ENCODE peak calls at places on chromosomes 7 and 10, in nine cellular contexts. Y, J, D, R, A, T, Q, H and V are unnamed samples.

GRCh38 chr10:3770611-3771110 is 14.3 kb downstream of the KLF6 start:
- DNase-seq in Y (no peak), J (no peak), D (no peak), R (no peak), A (no peak), T (no peak), Q (no peak), H (no peak), V (no peak)

GRCh38 chr7:134315679-134316538 is 821 bp downstream of the SLC35B4 start:
- DNase-seq in Y (peak; percentile 6), J (no peak), D (no peak), R (no peak), A (no peak), T (no peak), Q (no peak), H (no peak), V (peak; percentile 38)

GRCh38 chr10:131569851-131570715 is 258.6 kb upstream of the TCERG1L start:
- DNase-seq in Y (no peak), J (peak; percentile 34), D (no peak), R (no peak), A (no peak), T (no peak), Q (no peak), H (no peak), V (no peak)

GRCh38 chr10:72567884-72568283 is 58.0 kb downstream of the MICU1 start:
- DNase-seq in Y (no peak), J (no peak), D (no peak), R (no peak), A (no peak), T (peak; percentile 41), Q (no peak), H (peak; percentile 55), V (peak; percentile 43)

GRCh38 chr7:139694389-139694676 is 83.5 kb downstream of the HIPK2 start:
- DNase-seq in Y (no peak), J (no peak), D (no peak), R (no peak), A (no peak), T (no peak), Q (no peak), H (no peak), V (no peak)

GRCh38 chr10:33661580-33662269 is 327.3 kb upstream of the NRP1 start:
- DNase-seq in Y (peak; percentile 90), J (no peak), D (peak; percentile 74), R (peak; percentile 92), A (no peak), T (no peak), Q (no peak), H (peak; percentile 98), V (no peak)

GRCh38 chr7:90540406-90540805 is 55.7 kb upstream of the CDK14 start:
- DNase-seq in Y (no peak), J (no peak), D (no peak), R (no peak), A (no peak), T (no peak), Q (no peak), H (no peak), V (no peak)

GRCh38 chr10:28730031-28730778 is 52.9 kb downstream of the BAMBI start:
- DNase-seq in Y (no peak), J (no peak), D (no peak), R (no peak), A (no peak), T (no peak), Q (no peak), H (no peak), V (peak; percentile 43)

GRCh38 chr7:66047426-66047825 is 28.2 kb upstream of the ASL start:
- DNase-seq in Y (peak; percentile 80), J (no peak), D (no peak), R (peak; percentile 81), A (no peak), T (no peak), Q (no peak), H (no peak), V (peak; percentile 97)

GRCh38 chr10:49187950-49188761 is at the start of gene TMEM273:
- DNase-seq in Y (no peak), J (peak; percentile 48), D (peak; percentile 78), R (no peak), A (no peak), T (no peak), Q (peak; percentile 47), H (peak; percentile 75), V (peak; percentile 14)

GRCh38 chr7:55214707-55215106 is 150.4 kb upstream of the LANCL2 start:
- DNase-seq in Y (no peak), J (no peak), D (no peak), R (peak; percentile 47), A (no peak), T (no peak), Q (no peak), H (no peak), V (no peak)

GRCh38 chr10:87675396-87676376 is 16.0 kb downstream of the PAPSS2 start:
- DNase-seq in Y (peak; percentile 27), J (no peak), D (no peak), R (no peak), A (no peak), T (no peak), Q (no peak), H (no peak), V (peak; percentile 54)

GRCh38 chr7:108004220-108005142 is 1.5 kb upstream of the LAMB1 start:
- DNase-seq in Y (peak; percentile 52), J (no peak), D (no peak), R (peak; percentile 53), A (no peak), T (no peak), Q (no peak), H (no peak), V (no peak)

GRCh38 chr7:151511946-151512345 is 7.7 kb downstream of the RHEB start:
- DNase-seq in Y (no peak), J (no peak), D (no peak), R (no peak), A (no peak), T (no peak), Q (no peak), H (no peak), V (no peak)

GRCh38 chr10:23702977-23703414 is 264.1 kb downstream of the OTUD1 start:
- DNase-seq in Y (peak; percentile 67), J (peak; percentile 75), D (peak; percentile 33), R (peak; percentile 71), A (peak; percentile 38), T (peak; percentile 69), Q (peak; percentile 51), H (peak; percentile 75), V (peak; percentile 15)

GRCh38 chr10:16909271-16909767 is 92.1 kb upstream of the RSU1 start:
- DNase-seq in Y (peak; percentile 7), J (no peak), D (no peak), R (no peak), A (no peak), T (no peak), Q (no peak), H (no peak), V (no peak)

GRCh38 chr7:127900735-127901685 is 130.2 kb downstream of the LRRC4 start:
- DNase-seq in Y (no peak), J (no peak), D (no peak), R (no peak), A (no peak), T (no peak), Q (no peak), H (no peak), V (no peak)

GRCh38 chr7:137328389-137329120 is 15.0 kb downstream of the PTN start:
- DNase-seq in Y (no peak), J (no peak), D (no peak), R (no peak), A (peak; percentile 78), T (peak; percentile 50), Q (no peak), H (no peak), V (no peak)

GRCh38 chr10:48608926-48609325 is 4.1 kb upstream of the ARHGAP22 start:
- DNase-seq in Y (no peak), J (no peak), D (no peak), R (no peak), A (no peak), T (no peak), Q (no peak), H (no peak), V (no peak)

GRCh38 chr7:101121996-101122932 is 4.6 kb upstream of the SERPINE1 start:
- DNase-seq in Y (peak; percentile 91), J (no peak), D (no peak), R (peak; percentile 87), A (no peak), T (no peak), Q (no peak), H (no peak), V (peak; percentile 100)

GRCh38 chr7:158353606-158354570 is 233.7 kb downstream of the PTPRN2 start:
- DNase-seq in Y (no peak), J (peak; percentile 39), D (no peak), R (no peak), A (peak; percentile 25), T (no peak), Q (no peak), H (peak; percentile 62), V (no peak)

GRCh38 chr7:75979361-75980125 is 14.9 kb downstream of the TMEM120A start:
- DNase-seq in Y (no peak), J (no peak), D (no peak), R (no peak), A (no peak), T (no peak), Q (no peak), H (no peak), V (no peak)

GRCh38 chr7:157873664-157874063 is 536.9 kb downstream of the DNAJB6 start:
- DNase-seq in Y (no peak), J (no peak), D (no peak), R (no peak), A (no peak), T (no peak), Q (no peak), H (no peak), V (no peak)

GRCh38 chr10:89391882-89392756 is at the start of gene IFIT1:
- DNase-seq in Y (peak; percentile 83), J (peak; percentile 53), D (peak; percentile 37), R (peak; percentile 84), A (no peak), T (peak; percentile 19), Q (no peak), H (peak; percentile 80), V (peak; percentile 90)

GRCh38 chr10:7014721-7015120 is 396.1 kb downstream of the SFMBT2 start:
- DNase-seq in Y (no peak), J (no peak), D (no peak), R (no peak), A (no peak), T (no peak), Q (no peak), H (no peak), V (no peak)

GRCh38 chr10:110171032-110171431 is 36.4 kb upstream of the MXI1 start:
- DNase-seq in Y (peak; percentile 1), J (no peak), D (no peak), R (no peak), A (no peak), T (no peak), Q (no peak), H (no peak), V (no peak)

GRCh38 chr10:18044976-18045720 is 93.4 kb downstream of the SLC39A12 start:
- DNase-seq in Y (no peak), J (no peak), D (no peak), R (no peak), A (no peak), T (no peak), Q (no peak), H (peak; percentile 78), V (no peak)

GRCh38 chr7:8710124-8710523 is 276.7 kb downstream of the NXPH1 start:
- DNase-seq in Y (no peak), J (no peak), D (no peak), R (no peak), A (no peak), T (no peak), Q (no peak), H (no peak), V (no peak)

GRCh38 chr10:12719365-12719764 is 282.1 kb downstream of the CCDC3 start:
- DNase-seq in Y (no peak), J (peak; percentile 46), D (no peak), R (no peak), A (no peak), T (no peak), Q (no peak), H (no peak), V (no peak)

GRCh38 chr7:30840176-30841024 is 69.2 kb downstream of the MINDY4 start:
- DNase-seq in Y (no peak), J (no peak), D (no peak), R (no peak), A (no peak), T (no peak), Q (no peak), H (no peak), V (no peak)

GRCh38 chr10:60359066-60359465 is 30.6 kb downstream of the ANK3 start:
- DNase-seq in Y (no peak), J (no peak), D (no peak), R (no peak), A (no peak), T (no peak), Q (no peak), H (no peak), V (peak; percentile 25)